ENCODE peak calls at places on chromosome 6, in seven cellular contexts. Q is esophagus muscularis mucosa, M is upper lobe of left lung, X is sigmoid colon, U is heart left ventricle, O is adrenal gland, Z is stomach. H is an unnamed sample.

GRCh38 chr6:36724514-36725385 is 27.1 kb downstream of the RAB44 start:
- DNase-seq in Q (no peak), M (no peak), X (peak), U (no peak), O (peak), Z (peak), H (peak)

GRCh38 chr6:7974932-7975763 is 64.6 kb upstream of the TXNDC5 start:
- DNase-seq in Q (no peak), M (no peak), X (peak), U (peak), O (peak), Z (peak), H (peak)

GRCh38 chr6:30894381-30894780 is 10.1 kb downstream of the DDR1 start:
- DNase-seq in Q (no peak), M (peak), X (no peak), U (no peak), O (no peak), Z (no peak), H (peak)

GRCh38 chr6:47405273-47405672 is 72.3 kb upstream of the CD2AP start:
- DNase-seq in Q (no peak), M (no peak), X (no peak), U (no peak), O (no peak), Z (peak), H (no peak)

GRCh38 chr6:75207211-75207984 is 1.5 kb upstream of the COL12A1 start:
- DNase-seq in Q (no peak), M (peak), X (peak), U (no peak), O (no peak), Z (no peak), H (peak)

GRCh38 chr6:93575495-93575894 is 156.1 kb upstream of the EPHA7 start:
- DNase-seq in Q (no peak), M (no peak), X (no peak), U (no peak), O (no peak), Z (no peak), H (no peak)

GRCh38 chr6:9830808-9831207 is 584.1 kb downstream of the TFAP2A start:
- DNase-seq in Q (no peak), M (no peak), X (no peak), U (no peak), O (no peak), Z (no peak), H (no peak)

GRCh38 chr6:28943223-28943556 is 19.4 kb upstream of the TRIM27 start:
- DNase-seq in Q (no peak), M (no peak), X (no peak), U (no peak), O (no peak), Z (no peak), H (no peak)

GRCh38 chr6:95431637-95432228 is 145.6 kb upstream of the MANEA start:
- DNase-seq in Q (no peak), M (no peak), X (no peak), U (no peak), O (peak), Z (peak), H (no peak)

GRCh38 chr6:77021232-77021631 is 442.1 kb downstream of the HTR1B start:
- DNase-seq in Q (no peak), M (no peak), X (no peak), U (no peak), O (no peak), Z (no peak), H (no peak)

GRCh38 chr6:133259561-133259960 is 18.4 kb downstream of the EYA4 start:
- DNase-seq in Q (no peak), M (no peak), X (no peak), U (no peak), O (no peak), Z (no peak), H (no peak)

GRCh38 chr6:22716721-22717120 is 147.4 kb downstream of the HDGFL1 start:
- DNase-seq in Q (no peak), M (no peak), X (no peak), U (no peak), O (no peak), Z (no peak), H (no peak)

GRCh38 chr6:141095308-141095707 is 1037.4 kb upstream of the GJE1 start:
- DNase-seq in Q (no peak), M (no peak), X (no peak), U (no peak), O (no peak), Z (no peak), H (no peak)

GRCh38 chr6:147141690-147142308 is 62.4 kb upstream of the STXBP5 start:
- DNase-seq in Q (no peak), M (no peak), X (no peak), U (no peak), O (no peak), Z (no peak), H (no peak)

GRCh38 chr6:91081452-91082067 is 494.7 kb upstream of the MAP3K7 start:
- DNase-seq in Q (no peak), M (no peak), X (no peak), U (no peak), O (no peak), Z (no peak), H (no peak)

GRCh38 chr6:125314019-125314581 is 12.3 kb upstream of the HDDC2 start:
- DNase-seq in Q (peak), M (no peak), X (peak), U (peak), O (peak), Z (peak), H (no peak)

GRCh38 chr6:43738267-43738676 is 31.7 kb upstream of the VEGFA start:
- DNase-seq in Q (no peak), M (no peak), X (peak), U (no peak), O (no peak), Z (no peak), H (no peak)

GRCh38 chr6:126721581-126722145 is 381.7 kb downstream of the CENPW start:
- DNase-seq in Q (no peak), M (no peak), X (no peak), U (no peak), O (no peak), Z (no peak), H (no peak)

GRCh38 chr6:36949636-36950035 is 4.9 kb upstream of the PI16 start:
- DNase-seq in Q (no peak), M (no peak), X (no peak), U (no peak), O (no peak), Z (no peak), H (no peak)

GRCh38 chr6:133873538-133873937 is 15.4 kb upstream of the TCF21 start:
- DNase-seq in Q (no peak), M (no peak), X (no peak), U (no peak), O (no peak), Z (no peak), H (no peak)

GRCh38 chr6:156808287-156808686 is 31.1 kb downstream of the ARID1B start:
- DNase-seq in Q (no peak), M (no peak), X (no peak), U (no peak), O (no peak), Z (no peak), H (no peak)

GRCh38 chr6:106608080-106608668 is 21.1 kb downstream of the RTN4IP1 start:
- DNase-seq in Q (no peak), M (no peak), X (no peak), U (no peak), O (no peak), Z (no peak), H (no peak)

GRCh38 chr6:130933712-130934200 is 106.5 kb downstream of the SMLR1 start:
- DNase-seq in Q (no peak), M (no peak), X (no peak), U (no peak), O (no peak), Z (no peak), H (no peak)

GRCh38 chr6:163122365-163122764 is 292.2 kb upstream of the QKI start:
- DNase-seq in Q (no peak), M (no peak), X (no peak), U (no peak), O (no peak), Z (no peak), H (no peak)

GRCh38 chr6:163123098-163123497 is 291.4 kb upstream of the QKI start:
- DNase-seq in Q (no peak), M (no peak), X (no peak), U (no peak), O (no peak), Z (no peak), H (no peak)

GRCh38 chr6:163118941-163119340 is 295.6 kb upstream of the QKI start:
- DNase-seq in Q (no peak), M (no peak), X (no peak), U (no peak), O (no peak), Z (no peak), H (no peak)

DNA sequence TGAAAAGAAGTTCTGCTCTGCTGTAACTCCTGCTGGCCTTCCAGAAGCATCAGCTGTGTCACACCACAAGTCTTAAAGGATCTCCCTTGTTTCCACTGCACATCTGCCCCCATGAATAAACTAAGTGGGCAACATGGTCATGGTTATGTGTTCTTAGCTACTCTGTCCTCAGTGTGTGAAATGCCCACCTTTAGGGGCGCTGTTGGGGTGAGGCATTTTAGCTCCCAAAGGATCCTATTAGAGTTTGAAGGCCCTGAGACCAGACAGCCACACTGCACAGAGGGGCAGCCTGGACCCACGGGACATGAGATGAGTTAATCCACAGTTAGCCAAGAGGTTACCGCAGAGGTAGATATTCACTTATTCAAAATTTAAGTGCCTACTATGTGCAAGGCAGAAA is 294.3 kb upstream of the QKI start:
- DNase-seq in Q (no peak), M (no peak), X (no peak), U (no peak), O (no peak), Z (no peak), H (no peak)
- TF ChIP-seq CTCF in Q (no peak), M (no peak), X (no peak), U (no peak), O (no peak), Z (no peak), H (no peak)

DNA sequence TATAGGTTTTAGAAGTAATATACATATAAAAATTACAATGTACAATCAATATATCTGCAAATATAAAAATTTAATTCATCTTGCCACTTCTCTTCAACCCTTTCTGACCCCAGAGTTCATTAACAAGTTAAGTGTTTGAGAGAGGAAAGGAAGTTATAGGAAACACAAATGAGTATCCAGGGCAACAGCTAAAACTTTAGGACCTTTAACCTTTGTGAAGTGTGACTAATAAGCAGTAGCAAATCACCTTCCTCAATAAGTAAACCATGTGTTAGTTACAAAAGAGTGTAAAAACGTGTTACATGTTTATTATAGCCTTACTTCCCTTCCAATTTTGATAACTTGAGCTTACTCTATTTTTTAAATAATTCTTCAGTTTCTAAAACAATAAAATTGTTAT is 73.4 kb upstream of the SIM1 start:
- DNase-seq in Q (no peak), M (no peak), X (no peak), U (no peak), O (no peak), Z (no peak), H (no peak)
- TF ChIP-seq POLR2A in Q (no peak), M (no peak), X (no peak), U (no peak), O (no peak), Z (no peak), H (no peak)

GRCh38 chr6:5478380-5478779 is 217.1 kb downstream of the FARS2 start:
- DNase-seq in Q (no peak), M (no peak), X (no peak), U (no peak), O (no peak), Z (no peak), H (no peak)

GRCh38 chr6:5482619-5483018 is 221.3 kb downstream of the FARS2 start:
- DNase-seq in Q (no peak), M (no peak), X (no peak), U (no peak), O (no peak), Z (no peak), H (no peak)

GRCh38 chr6:5486214-5486613 is 224.9 kb downstream of the FARS2 start:
- DNase-seq in Q (no peak), M (no peak), X (no peak), U (no peak), O (no peak), Z (no peak), H (no peak)

GRCh38 chr6:5484692-5485091 is 223.4 kb downstream of the FARS2 start:
- DNase-seq in Q (no peak), M (no peak), X (no peak), U (no peak), O (no peak), Z (no peak), H (no peak)

GRCh38 chr6:5481024-5481423 is 219.7 kb downstream of the FARS2 start:
- DNase-seq in Q (no peak), M (no peak), X (no peak), U (no peak), O (no peak), Z (no peak), H (no peak)
- H3K4me3 ChIP-seq in Q (peak), M (no peak), X (peak), U (peak), O (no peak), Z (no peak), H (no peak)

GRCh38 chr6:3981917-3982316 is 97.0 kb downstream of the FAM217A start:
- DNase-seq in Q (no peak), M (no peak), X (no peak), U (no peak), O (no peak), Z (no peak), H (no peak)

DNA sequence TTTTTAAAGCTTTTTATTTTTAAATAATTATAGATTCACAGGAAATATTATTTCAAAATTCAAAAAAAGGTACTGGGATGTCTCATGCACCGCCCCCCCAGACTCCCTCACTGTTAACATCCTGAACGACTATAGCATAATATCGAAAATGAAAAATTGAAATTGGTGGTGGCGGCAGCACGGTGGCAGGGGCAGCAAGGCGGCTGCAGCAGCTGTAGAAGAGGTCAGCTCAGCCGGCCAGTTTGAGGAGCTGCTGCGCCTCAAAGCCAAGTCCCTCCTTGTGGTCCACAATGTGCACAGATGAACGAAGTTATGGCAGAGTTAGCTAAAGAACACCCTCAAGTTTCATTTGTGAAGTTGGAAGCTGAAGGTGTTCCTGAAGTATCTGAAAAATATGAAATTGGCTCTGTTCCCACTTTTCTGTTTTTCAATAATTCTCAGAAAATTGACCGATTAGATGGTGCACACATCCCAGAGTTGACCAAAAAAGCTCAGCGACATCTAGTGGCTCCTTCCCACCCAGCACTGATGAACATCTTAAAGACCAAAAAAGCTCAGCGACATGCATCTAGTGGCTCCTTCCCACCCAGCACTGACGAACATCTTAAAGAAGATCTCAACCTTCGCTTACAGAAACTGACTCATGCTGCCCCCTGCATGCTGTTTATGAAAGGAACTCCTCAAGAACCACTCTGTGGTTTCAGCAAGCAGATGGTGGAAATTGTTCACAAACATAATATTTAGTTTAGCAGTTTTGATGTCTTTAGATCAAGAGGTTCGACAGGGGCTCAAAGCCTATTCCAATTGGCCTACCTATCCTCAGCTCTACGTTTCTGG is 100.8 kb downstream of the FAM217A start:
- DNase-seq in Q (no peak), M (no peak), X (peak), U (no peak), O (peak), Z (no peak), H (no peak)
- TF ChIP-seq CTCF in Q (peak), M (peak), X (peak), U (peak), O (peak), Z (peak), H (no peak)

DNA sequence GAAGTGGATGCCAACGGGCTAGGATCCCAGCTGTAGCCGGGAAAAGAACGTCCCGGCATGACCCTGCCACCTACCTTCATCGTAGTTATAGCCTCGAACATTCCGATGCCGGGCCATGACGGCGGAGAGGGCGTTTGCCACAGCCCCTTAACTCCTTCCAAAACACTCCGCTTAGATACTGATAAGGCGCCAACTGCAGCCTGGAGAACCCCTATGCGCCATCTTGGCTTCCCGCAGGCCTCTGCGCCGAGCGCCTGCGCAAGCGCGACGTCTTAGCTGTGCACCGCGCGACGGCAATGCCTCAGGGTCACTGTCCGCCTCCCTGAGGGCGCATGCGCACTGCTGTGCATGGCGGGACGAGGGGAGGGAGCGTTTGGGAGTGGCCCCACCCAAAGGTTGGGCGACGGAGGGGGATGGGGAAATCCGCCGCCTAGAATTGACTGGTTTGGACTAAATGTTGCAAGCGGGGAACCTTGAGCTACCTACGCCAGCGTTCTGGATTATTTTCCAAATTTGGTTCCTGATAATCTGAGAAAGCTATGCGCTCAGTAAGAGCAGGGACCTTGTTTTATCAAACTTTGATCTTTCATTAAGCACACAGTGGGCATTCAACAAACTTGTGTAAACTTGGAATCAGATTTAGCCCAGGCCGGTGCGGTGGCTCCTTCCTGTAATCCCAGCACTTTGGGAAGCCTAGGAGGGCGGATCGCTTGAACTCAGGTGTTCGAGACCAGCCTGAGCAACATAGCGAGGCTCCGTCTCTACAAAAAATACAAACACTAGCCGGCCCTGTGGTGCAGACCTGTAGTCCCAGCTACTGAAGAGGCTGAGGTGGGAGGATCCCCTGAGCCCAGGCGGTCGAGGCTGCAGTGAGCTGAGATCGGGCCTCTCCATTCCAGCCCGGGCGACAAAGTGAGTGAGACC is at the start of gene HBS1L:
- DNase-seq in Q (peak), M (peak), X (peak), U (peak), O (peak), Z (peak), H (peak)
- TF ChIP-seq POLR2A in Q (peak), M (peak), X (peak), U (peak), O (peak), Z (peak), H (peak)

DNA sequence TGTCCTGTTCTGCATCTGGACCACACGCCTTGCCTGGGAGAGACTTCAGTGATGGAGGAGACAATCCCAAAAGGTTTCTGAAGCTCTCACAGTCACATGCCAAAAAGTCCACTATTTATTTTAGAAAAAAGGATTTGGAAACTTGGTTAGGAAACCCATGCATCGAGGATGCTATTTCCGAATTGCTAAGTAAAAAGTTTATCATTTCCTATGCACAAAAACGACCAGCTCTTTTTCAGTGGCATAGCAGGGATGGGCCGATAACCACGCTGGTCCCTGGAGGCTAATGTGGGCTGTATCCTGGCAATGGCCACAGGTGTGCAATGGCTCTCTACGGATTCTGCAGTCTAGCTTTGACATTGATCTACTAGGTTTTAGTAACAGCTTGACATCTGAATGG is 33.9 kb downstream of the RAMACL start:
- DNase-seq in Q (no peak), M (no peak), X (no peak), U (no peak), O (no peak), Z (no peak), H (no peak)
- H3K4me3 ChIP-seq in Q (no peak), M (no peak), X (no peak), U (no peak), O (no peak), Z (no peak), H (no peak)

DNA sequence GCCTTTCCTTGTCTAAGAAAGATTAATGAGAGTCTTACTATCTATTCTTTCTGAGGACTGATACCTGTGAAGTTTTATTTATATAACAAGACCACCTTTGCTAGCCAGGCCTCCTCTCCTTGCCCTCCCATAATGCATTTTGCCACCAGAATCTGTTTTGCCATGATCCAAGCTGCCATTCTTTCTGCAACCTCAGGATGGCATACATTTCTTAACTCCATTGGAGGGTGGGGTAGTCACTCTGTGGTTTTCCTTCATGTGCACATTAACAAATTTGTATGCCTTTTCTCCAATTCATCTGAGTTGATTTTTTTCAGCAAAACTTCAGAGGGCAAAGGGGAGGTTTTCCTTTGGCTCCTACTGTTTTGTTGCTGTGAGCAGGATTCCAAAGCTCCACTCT is 26.4 kb upstream of the ENPP4 start:
- DNase-seq in Q (no peak), M (no peak), X (no peak), U (no peak), O (no peak), Z (no peak), H (no peak)
- TF ChIP-seq CTCF in Q (no peak), M (peak), X (no peak), U (no peak), O (no peak), Z (no peak), H (no peak)

GRCh38 chr6:33139596-33140206 is 52.6 kb downstream of the COL11A2 start:
- DNase-seq in Q (no peak), M (no peak), X (no peak), U (no peak), O (no peak), Z (no peak), H (no peak)
- TF ChIP-seq POLR2A in Q (no peak), M (no peak), X (no peak), U (no peak), O (no peak), Z (no peak), H (no peak)